ENCODE peak calls at places on chromosome 12, in nine cellular contexts. W, C, Q, Z, G, L, R, F and K are unnamed samples.

GRCh38 chr12:26153421-26154154 is 28.8 kb upstream of the BHLHE41 start:
- DNase-seq in W (no peak), C (no peak), Q (no peak), Z (peak; percentile 21), G (peak; percentile 74), L (no peak), R (peak; percentile 92), F (no peak), K (no peak)

GRCh38 chr12:113103756-113104450 is 31.7 kb downstream of the RASAL1 start:
- DNase-seq in W (peak; percentile 46), C (peak; percentile 51), Q (no peak), Z (no peak), G (no peak), L (peak; percentile 36), R (no peak), F (no peak), K (peak; percentile 70)

GRCh38 chr12:108772247-108772646 is 40.9 kb upstream of the CORO1C start:
- DNase-seq in W (peak; percentile 96), C (no peak), Q (no peak), Z (peak; percentile 89), G (no peak), L (no peak), R (no peak), F (no peak), K (no peak)

GRCh38 chr12:111443586-111443985 is 37.9 kb downstream of the SH2B3 start:
- DNase-seq in W (no peak), C (no peak), Q (no peak), Z (peak; percentile 45), G (no peak), L (no peak), R (no peak), F (no peak), K (peak; percentile 48)

GRCh38 chr12:81542621-81543020 is 216.5 kb downstream of the PPFIA2 start:
- DNase-seq in W (no peak), C (no peak), Q (no peak), Z (no peak), G (no peak), L (no peak), R (no peak), F (no peak), K (no peak)

GRCh38 chr12:613996-614726 is 49.1 kb downstream of the NINJ2 start:
- DNase-seq in W (no peak), C (no peak), Q (no peak), Z (peak; percentile 44), G (no peak), L (no peak), R (peak; percentile 23), F (no peak), K (peak; percentile 19)

GRCh38 chr12:58976146-58976545 is 55.8 kb upstream of the LRIG3 start:
- DNase-seq in W (no peak), C (no peak), Q (no peak), Z (no peak), G (no peak), L (no peak), R (no peak), F (no peak), K (no peak)

GRCh38 chr12:1864456-1864855 is 44.1 kb downstream of the LRTM2 start:
- DNase-seq in W (no peak), C (no peak), Q (no peak), Z (no peak), G (no peak), L (no peak), R (no peak), F (no peak), K (no peak)

GRCh38 chr12:64714551-64714968 is 44.6 kb downstream of the GNS start:
- DNase-seq in W (no peak), C (no peak), Q (no peak), Z (no peak), G (no peak), L (peak; percentile 15), R (no peak), F (no peak), K (no peak)

GRCh38 chr12:77124767-77125166 is 59.4 kb upstream of the E2F7 start:
- DNase-seq in W (no peak), C (no peak), Q (no peak), Z (no peak), G (peak; percentile 24), L (no peak), R (peak; percentile 42), F (no peak), K (no peak)

GRCh38 chr12:93912086-93912733 is 235.0 kb downstream of the CRADD start:
- DNase-seq in W (no peak), C (no peak), Q (no peak), Z (no peak), G (no peak), L (no peak), R (peak; percentile 29), F (no peak), K (no peak)

GRCh38 chr12:128727999-128728398 is 95.8 kb downstream of the SLC15A4 start:
- DNase-seq in W (no peak), C (no peak), Q (no peak), Z (no peak), G (no peak), L (no peak), R (no peak), F (no peak), K (no peak)

GRCh38 chr12:26523708-26524150 is 309.3 kb downstream of the ITPR2 start:
- DNase-seq in W (no peak), C (no peak), Q (no peak), Z (peak; percentile 95), G (peak; percentile 91), L (no peak), R (peak; percentile 98), F (no peak), K (no peak)